ENCODE peak calls at places on chromosome 11, in eight cellular contexts. D is foreskin fibroblast, Z is lower lobe of right lung, C is hepatic stellate cell, M is GM12878, V is T-cell, O is H54, X is NCI-H1694 treated with DMSO at 0.1 percent for 48 hours. P is an unnamed sample.

GRCh38 chr11:1782831-1783724 is 19.4 kb upstream of the CTSD start:
- DNase-seq in D (peak; percentile 62), O (peak; percentile 78), M (no peak), V (no peak), X (no peak), C (no peak), Z (peak; percentile 72), P (no peak)

GRCh38 chr11:110529043-110529442 is 99.3 kb downstream of the FDX1 start:
- DNase-seq in C (no peak), V (no peak), D (no peak), X (no peak), O (no peak), Z (no peak), M (no peak), P (no peak)

GRCh38 chr11:58900479-58901420 is 38.5 kb upstream of the GLYATL1 start:
- DNase-seq in O (peak; percentile 70), C (peak; percentile 38), D (peak; percentile 78), Z (peak; percentile 75), X (peak; percentile 5), V (no peak), M (peak; percentile 16), P (no peak)

GRCh38 chr11:102780491-102780918 is at the start of gene MMP10:
- DNase-seq in V (no peak), Z (no peak), M (no peak), D (peak; percentile 80), O (peak; percentile 21), X (no peak), C (peak; percentile 32), P (no peak)

GRCh38 chr11:87459351-87459750 is 421.6 kb downstream of the TMEM135 start:
- DNase-seq in V (no peak), Z (no peak), X (no peak), D (no peak), C (no peak), M (no peak), O (no peak), P (no peak)

GRCh38 chr11:119368121-119369034 is 13.1 kb downstream of the USP2 start:
- DNase-seq in C (peak; percentile 57), M (no peak), D (no peak), V (no peak), O (no peak), Z (no peak), X (peak; percentile 53), P (no peak)

GRCh38 chr11:104073950-104074349 is 37.5 kb downstream of the DDI1 start:
- DNase-seq in O (peak; percentile 0), M (peak; percentile 19), C (no peak), D (peak; percentile 21), Z (no peak), X (no peak), V (no peak), P (no peak)

GRCh38 chr11:105046898-105047579 is 1.9 kb upstream of the CARD16 start:
- DNase-seq in X (no peak), D (peak; percentile 98), O (peak; percentile 13), C (peak; percentile 71), M (no peak), Z (no peak), V (no peak), P (no peak)

GRCh38 chr11:107011977-107012376 is 6.3 kb downstream of the GUCY1A2 start:
- DNase-seq in C (no peak), X (no peak), D (peak; percentile 41), Z (no peak), V (no peak), M (no peak), O (no peak), P (no peak)

GRCh38 chr11:30585892-30586250 is 282 bp downstream of the MPPED2 start:
- DNase-seq in D (no peak), Z (peak; percentile 32), V (no peak), X (no peak), M (no peak), C (peak; percentile 1), O (no peak), P (no peak)

GRCh38 chr11:28350216-28350615 is 242.0 kb downstream of the METTL15 start:
- DNase-seq in O (no peak), X (no peak), M (no peak), V (no peak), C (no peak), Z (no peak), D (no peak), P (no peak)

GRCh38 chr11:63518548-63518947 is 12.7 kb downstream of the LGALS12 start:
- DNase-seq in C (no peak), D (peak; percentile 57), M (no peak), V (no peak), Z (no peak), O (no peak), X (no peak), P (no peak)

GRCh38 chr11:101031713-101032112 is 97.9 kb downstream of the PGR start:
- DNase-seq in Z (no peak), C (no peak), D (no peak), V (no peak), O (no peak), M (no peak), X (no peak), P (no peak)

GRCh38 chr11:23212829-23213228 is 352.6 kb upstream of the CCDC179 start:
- DNase-seq in Z (no peak), X (no peak), V (no peak), M (no peak), C (no peak), D (no peak), O (no peak), P (no peak)

GRCh38 chr11:8442301-8442700 is 151.7 kb downstream of the STK33 start:
- DNase-seq in M (no peak), Z (no peak), O (no peak), X (peak; percentile 50), D (no peak), V (no peak), C (no peak), P (no peak)

GRCh38 chr11:120386774-120387371 is 50.7 kb downstream of the ARHGEF12 start:
- DNase-seq in O (no peak), C (no peak), X (no peak), M (no peak), V (no peak), Z (no peak), D (no peak), P (no peak)

GRCh38 chr11:65419773-65420481 is 2.7 kb upstream of the NEAT1 start:
- DNase-seq in O (peak; percentile 30), D (peak; percentile 95), X (peak; percentile 81), C (peak; percentile 87), V (peak; percentile 50), M (no peak), Z (peak; percentile 95), P (no peak)

GRCh38 chr11:28739489-28740280 is 631.5 kb downstream of the METTL15 start:
- DNase-seq in V (no peak), X (no peak), Z (no peak), M (no peak), C (no peak), D (no peak), O (no peak), P (no peak)

GRCh38 chr11:124329787-124330478 is 9.9 kb upstream of the OR8D2 start:
- DNase-seq in C (no peak), D (peak; percentile 1), X (no peak), M (peak; percentile 27), Z (no peak), V (no peak), O (no peak), P (no peak)

GRCh38 chr11:33899383-33900037 is 7.6 kb upstream of the LMO2 start:
- DNase-seq in O (peak; percentile 67), D (peak; percentile 87), V (no peak), Z (peak; percentile 55), C (peak; percentile 36), M (no peak), X (peak; percentile 82), P (no peak)

GRCh38 chr11:65516135-65516968 is 8.5 kb upstream of the SCYL1 start:
- DNase-seq in M (no peak), D (no peak), V (no peak), Z (peak; percentile 6), C (no peak), X (peak; percentile 42), O (no peak), P (no peak)

GRCh38 chr11:7672960-7673723 is at the start of gene CYB5R2:
- DNase-seq in O (no peak), X (no peak), V (no peak), Z (peak; percentile 80), M (no peak), D (peak; percentile 93), C (peak; percentile 77), P (no peak)

GRCh38 chr11:24295360-24295759 is 201.5 kb upstream of the LUZP2 start:
- DNase-seq in D (no peak), X (no peak), O (no peak), C (no peak), Z (no peak), M (no peak), V (no peak), P (no peak)

GRCh38 chr11:116835042-116835772 is 2.2 kb downstream of the APOA1 start:
- DNase-seq in D (no peak), X (no peak), V (no peak), Z (no peak), C (no peak), O (no peak), M (no peak), P (no peak)

GRCh38 chr11:75668508-75669297 is at the start of gene MAP6:
- DNase-seq in X (peak; percentile 36), Z (no peak), C (peak; percentile 22), M (no peak), D (peak; percentile 58), O (no peak), V (no peak), P (no peak)

GRCh38 chr11:21474529-21474928 is 718.4 kb upstream of the ANO5 start:
- DNase-seq in O (no peak), C (no peak), Z (no peak), D (no peak), X (no peak), V (no peak), M (no peak), P (no peak)

GRCh38 chr11:12050470-12050891 is 42.1 kb upstream of the DKK3 start:
- DNase-seq in C (no peak), O (no peak), Z (no peak), V (no peak), M (no peak), X (no peak), D (no peak), P (no peak)

GRCh38 chr11:19080579-19080993 is 20.1 kb upstream of the MRGPRX2 start:
- DNase-seq in Z (peak; percentile 53), M (no peak), D (peak; percentile 79), X (no peak), C (no peak), V (no peak), O (no peak), P (no peak)

GRCh38 chr11:7667460-7667859 is 5.8 kb downstream of the CYB5R2 start:
- DNase-seq in C (peak; percentile 53), V (no peak), X (no peak), Z (no peak), M (no peak), O (no peak), D (peak; percentile 21), P (no peak)

GRCh38 chr11:117538256-117538655 is 210.6 kb downstream of the CEP164 start:
- DNase-seq in O (no peak), M (no peak), X (no peak), Z (no peak), V (no peak), C (no peak), D (no peak), P (no peak)

GRCh38 chr11:20207781-20208621 is 47.7 kb upstream of the DBX1 start:
- DNase-seq in C (no peak), D (peak; percentile 9), Z (peak; percentile 49), M (no peak), O (no peak), X (no peak), V (no peak), P (no peak)

GRCh38 chr11:1783725-1784529 is 20.2 kb upstream of the CTSD start:
- DNase-seq in C (no peak), O (no peak), X (no peak), M (no peak), V (no peak), Z (no peak), D (no peak), P (no peak)

GRCh38 chr11:82557274-82557673 is 176.4 kb downstream of the FAM181B start:
- DNase-seq in O (no peak), V (no peak), D (no peak), C (no peak), Z (peak; percentile 59), X (no peak), M (peak; percentile 23), P (no peak)

GRCh38 chr11:2621919-2622318 is 77.9 kb downstream of the KCNQ1OT1 start:
- DNase-seq in C (no peak), Z (no peak), D (no peak), V (no peak), X (no peak), O (no peak), M (peak; percentile 31), P (no peak)